ENCODE peak calls at places on chromosomes 5 and 9, in five cellular contexts. Q, W, U, F and T are unnamed samples.

GRCh38 chr5:14265574-14265973 is 122.4 kb downstream of the TRIO start:
- DNase-seq in U (no peak), F (no peak), Q (no peak), W (no peak), T (peak)

GRCh38 chr9:100193078-100193477 is 94.0 kb downstream of the INVS start:
- DNase-seq in F (no peak), U (no peak), W (no peak), Q (no peak), T (no peak)

GRCh38 chr5:43401827-43402226 is 10.4 kb downstream of the CCL28 start:
- DNase-seq in U (no peak), W (no peak), Q (no peak), F (no peak), T (peak)

GRCh38 chr5:100757618-100758017 is 145.5 kb downstream of the ST8SIA4 start:
- DNase-seq in W (no peak), Q (no peak), F (no peak), U (no peak), T (no peak)

GRCh38 chr5:94698189-94698588 is 79.7 kb downstream of the SLF1 start:
- DNase-seq in W (no peak), Q (no peak), F (no peak), U (no peak), T (no peak)

GRCh38 chr9:131025953-131026858 is 17.2 kb downstream of the LAMC3 start:
- DNase-seq in Q (no peak), U (no peak), F (no peak), W (no peak), T (no peak)

GRCh38 chr5:132001647-132002561 is 9.6 kb downstream of the ACSL6 start:
- DNase-seq in U (no peak), Q (no peak), W (no peak), F (no peak), T (peak)

GRCh38 chr5:93591323-93591945 is 8.4 kb downstream of the NR2F1 start:
- DNase-seq in Q (no peak), U (no peak), F (no peak), W (no peak), T (no peak)

GRCh38 chr9:127993721-127994120 is 12.9 kb upstream of the EEIG1 start:
- DNase-seq in F (no peak), U (no peak), Q (no peak), W (no peak), T (no peak)

GRCh38 chr9:61674465-61674864 is 484.6 kb downstream of the SPATA31A7 start:
- DNase-seq in U (no peak), F (no peak), Q (no peak), W (no peak), T (no peak)

GRCh38 chr5:91906494-91906893 is 523.4 kb upstream of the ARRDC3 start:
- DNase-seq in W (no peak), Q (no peak), F (no peak), U (no peak), T (no peak)

GRCh38 chr9:69028754-69029153 is 6.8 kb upstream of the FXN start:
- DNase-seq in W (no peak), F (no peak), U (no peak), Q (no peak), T (no peak)

GRCh38 chr5:179509845-179510244 is 40.5 kb upstream of the RUFY1 start:
- DNase-seq in W (no peak), U (no peak), Q (no peak), F (no peak), T (no peak)

GRCh38 chr5:126497506-126497905 is 74.3 kb downstream of the GRAMD2B start:
- DNase-seq in F (no peak), Q (no peak), U (no peak), W (no peak), T (no peak)

GRCh38 chr5:93328833-93329232 is 252.2 kb downstream of the NR2F1-AS1 start:
- DNase-seq in F (no peak), W (no peak), U (no peak), Q (no peak), T (no peak)

GRCh38 chr9:108708448-108708847 is 147.3 kb downstream of the ACTL7B start:
- DNase-seq in U (no peak), W (no peak), Q (no peak), F (no peak), T (no peak)

GRCh38 chr9:79233542-79233941 is 338.2 kb upstream of the TLE4 start:
- DNase-seq in F (no peak), U (peak), Q (no peak), W (no peak), T (no peak)

GRCh38 chr5:35202319-35203111 is 27.8 kb downstream of the PRLR start:
- DNase-seq in W (peak), U (peak), F (no peak), Q (no peak), T (no peak)

GRCh38 chr5:134917070-134917831 is 12.3 kb downstream of the PCBD2 start:
- DNase-seq in U (no peak), F (no peak), Q (no peak), W (no peak), T (no peak)

GRCh38 chr9:14433841-14434511 is 120.0 kb upstream of the NFIB start:
- DNase-seq in U (peak), W (no peak), Q (no peak), F (no peak), T (no peak)

GRCh38 chr9:115604831-115605483 is 487.0 kb upstream of the TNC start:
- DNase-seq in U (no peak), W (no peak), F (no peak), Q (no peak), T (peak)

GRCh38 chr9:114279693-114280092 is 43.2 kb upstream of the ORM1 start:
- DNase-seq in Q (no peak), U (no peak), F (no peak), W (no peak), T (no peak)

GRCh38 chr9:86953181-86953580 is 5.9 kb upstream of the GAS1 start:
- DNase-seq in W (no peak), F (no peak), Q (no peak), U (no peak), T (no peak)

GRCh38 chr5:124343451-124343867 is 403.0 kb downstream of the ZNF608 start:
- DNase-seq in Q (no peak), F (no peak), W (no peak), U (no peak), T (no peak)

GRCh38 chr5:54663876-54664275 is 146.3 kb downstream of the SNX18 start:
- DNase-seq in Q (no peak), U (no peak), W (peak), F (no peak), T (no peak)

GRCh38 chr9:95124582-95125359 is 192.7 kb downstream of the FANCC start:
- DNase-seq in U (no peak), F (no peak), Q (no peak), W (no peak), T (no peak)

GRCh38 chr5:83044941-83045340 is 32.3 kb downstream of the TMEM167A start:
- DNase-seq in W (no peak), F (no peak), U (no peak), Q (no peak), T (no peak)

GRCh38 chr5:1387876-1388275 is 43.0 kb upstream of the CLPTM1L start:
- DNase-seq in F (no peak), Q (no peak), W (no peak), U (no peak), T (no peak)

GRCh38 chr5:1385395-1386273 is 40.7 kb upstream of the CLPTM1L start:
- DNase-seq in W (peak), Q (no peak), U (peak), F (peak), T (peak)

GRCh38 chr5:1387059-1387755 is 42.3 kb upstream of the CLPTM1L start:
- DNase-seq in U (no peak), W (no peak), Q (no peak), F (no peak), T (no peak)

GRCh38 chr5:1384521-1384920 is 39.6 kb upstream of the CLPTM1L start:
- DNase-seq in U (no peak), W (no peak), Q (no peak), F (no peak), T (no peak)

DNA sequence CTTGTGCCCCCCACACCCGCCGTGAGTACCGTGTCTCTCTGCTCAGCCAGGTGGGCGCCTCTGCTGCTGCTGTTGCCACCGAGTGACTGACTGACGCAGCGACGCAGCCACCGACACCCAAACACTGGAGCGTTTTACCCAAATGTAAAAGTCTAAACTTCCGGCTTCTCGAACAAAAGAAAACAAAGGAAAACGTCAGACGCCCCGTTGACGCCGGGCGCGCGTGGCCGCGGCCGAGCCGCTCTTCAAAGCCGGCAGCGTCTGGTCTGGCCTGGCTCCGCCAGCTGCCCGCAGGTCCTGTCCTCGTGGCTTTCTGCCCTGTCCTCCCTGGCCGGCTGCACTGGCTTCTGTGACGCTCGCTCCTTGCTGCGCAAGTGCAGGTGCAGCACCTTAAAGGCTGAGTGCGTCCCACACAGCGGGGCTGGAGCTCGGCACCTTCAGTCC is 41.4 kb upstream of the CLPTM1L start:
- DNase-seq in U (peak), W (peak), Q (no peak), F (peak), T (peak)
- TF ChIP-seq POLR2A in U (no peak), W (peak), Q (peak), F (no peak), T (no peak)

GRCh38 chr9:101398335-101398929 is at the start of the genes MRPL50 and ZNF189:
- DNase-seq in U (peak), W (peak), Q (peak), F (peak), T (peak)
- TF ChIP-seq POLR2A in U (no peak), W (peak), Q (peak), F (peak), T (peak)

DNA sequence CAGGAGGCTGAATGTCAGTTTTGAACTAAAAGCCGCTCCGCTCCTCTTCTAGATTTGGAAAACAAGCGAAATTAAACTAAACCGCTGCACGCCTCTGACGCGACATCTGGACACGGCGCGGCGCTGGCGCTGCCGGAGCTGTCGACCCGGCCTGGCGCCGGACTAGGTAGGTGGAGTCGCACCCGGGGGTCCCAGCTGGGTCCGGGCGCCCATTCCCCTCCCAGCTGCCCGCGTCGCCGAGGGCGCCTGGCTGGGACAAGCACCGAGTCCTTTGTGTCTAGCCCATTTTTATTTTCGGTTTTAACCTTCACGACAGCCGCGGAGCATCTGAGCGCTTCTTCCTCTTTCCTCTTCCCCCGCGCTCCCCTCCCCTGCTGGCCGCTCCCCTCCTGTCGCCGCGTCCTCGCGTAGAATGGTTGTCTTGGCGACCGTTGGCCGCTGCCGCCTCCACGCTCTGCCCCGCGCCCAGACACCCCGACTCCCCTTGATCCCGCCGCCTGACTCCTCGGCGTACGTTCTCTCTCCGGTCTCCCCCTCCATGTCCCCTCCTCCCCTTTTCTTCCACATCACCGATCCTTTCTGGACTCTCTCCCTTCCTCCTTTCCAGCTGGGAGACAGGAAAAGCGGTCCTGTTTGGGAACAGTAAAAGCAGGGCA is 533 bp downstream of the CDKN2B-AS1 start:
- DNase-seq in F (peak), Q (peak), U (peak), W (peak), T (no peak)
- TF ChIP-seq POLR2A in F (peak), Q (peak), U (no peak), W (peak), T (no peak)

DNA sequence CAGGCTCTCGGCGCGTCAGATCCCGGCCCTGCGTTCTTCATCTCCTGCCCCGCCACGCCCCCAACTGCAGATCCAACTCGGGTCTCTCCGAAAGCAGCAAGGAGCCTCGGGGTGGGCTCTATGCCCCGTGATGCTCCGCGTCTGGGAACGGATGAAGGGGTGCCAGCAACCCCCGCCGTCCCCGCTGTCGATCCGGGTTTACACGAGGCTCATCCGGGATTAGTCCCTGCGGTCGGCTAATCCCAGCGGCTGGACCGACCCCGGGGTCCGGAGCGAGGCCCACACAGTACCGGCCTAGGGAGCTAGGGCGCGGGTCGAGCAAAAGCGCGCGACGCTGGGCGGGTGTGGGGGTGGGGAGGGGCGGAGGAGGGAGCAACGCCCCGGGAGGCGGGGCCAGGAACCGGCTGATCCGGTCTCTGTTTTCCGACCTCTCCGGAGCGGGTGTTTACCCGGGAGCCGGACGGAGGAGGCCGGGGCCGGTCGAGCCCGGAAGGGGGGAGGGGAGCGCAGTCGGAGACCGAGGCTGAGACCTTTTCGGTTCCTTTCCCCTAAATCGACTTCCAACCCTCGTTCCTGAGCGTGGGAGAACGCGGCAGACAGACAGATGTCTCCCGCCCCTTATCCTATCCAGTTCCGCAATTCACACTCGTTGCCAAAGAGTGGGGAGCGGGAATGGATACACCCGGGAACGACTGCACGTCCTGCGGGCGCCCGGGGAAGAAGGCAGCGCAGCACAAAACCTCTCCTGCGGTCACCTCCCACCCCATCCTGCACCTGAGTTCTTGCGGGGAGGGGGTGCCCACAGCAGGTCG is 28.6 kb downstream of the PCDH1 start:
- DNase-seq in W (peak), U (peak), Q (no peak), F (peak), T (peak)
- TF ChIP-seq POLR2A in W (peak), U (no peak), Q (peak), F (peak), T (peak)